ENCODE peak calls at places on chromosomes 7 and 10, in five cellular contexts. K is uterus; P is stimulated activated CD4-positive, alpha-beta T cell treated with anti-CD3 and anti-CD28 coated beads, Interleukin-12 subunit alpha, Interleukin-12 subunit beta, amount 100 ng/mL, for 48 hours; U is heart right ventricle; E is COR-L47. W is an unnamed sample.
A peak's percentile ranks its signal among the peaks of the same experiment; 100 is the strongest.

GRCh38 chr7:157426463-157427301 is 89.9 kb downstream of the DNAJB6 start:
- DNase-seq in K (no peak), P (no peak), U (no peak), E (no peak), W (no peak)

GRCh38 chr7:27160546-27161213 is 4.2 kb upstream of the HOXA7 start:
- DNase-seq in K (peak; percentile 88), P (peak; percentile 81), U (peak; percentile 78), E (peak; percentile 88), W (peak; percentile 91)

GRCh38 chr10:74548676-74549075 is 277.7 kb upstream of the KAT6B start:
- DNase-seq in K (no peak), P (no peak), U (no peak), E (no peak), W (no peak)

GRCh38 chr7:135801877-135802276 is 53.3 kb upstream of the FAM180A start:
- DNase-seq in K (no peak), P (no peak), U (no peak), E (peak; percentile 91), W (no peak)

GRCh38 chr10:113007343-113007771 is 57.3 kb downstream of the TCF7L2 start:
- DNase-seq in K (no peak), P (no peak), U (no peak), E (no peak), W (no peak)

GRCh38 chr10:124226271-124226911 is 133.0 kb upstream of the CHST15 start:
- DNase-seq in K (no peak), P (no peak), U (no peak), E (no peak), W (no peak)

GRCh38 chr7:140653319-140654108 is 12.9 kb upstream of the DENND2A start:
- DNase-seq in K (peak; percentile 74), P (no peak), U (peak; percentile 76), E (peak; percentile 78), W (no peak)

GRCh38 chr10:6173203-6173602 is 29.5 kb upstream of the PFKFB3 start:
- DNase-seq in K (no peak), P (peak; percentile 45), U (no peak), E (no peak), W (no peak)

GRCh38 chr7:33243319-33243881 is 114.0 kb downstream of the BBS9 start:
- DNase-seq in K (no peak), P (no peak), U (peak; percentile 5), E (peak; percentile 1), W (no peak)

GRCh38 chr7:94298943-94299342 is 95.8 kb upstream of the COL1A2 start:
- DNase-seq in K (no peak), P (no peak), U (no peak), E (no peak), W (no peak)

GRCh38 chr10:91197044-91197651 is 23.3 kb upstream of the PCGF5 start:
- DNase-seq in K (no peak), P (no peak), U (no peak), E (no peak), W (no peak)

GRCh38 chr7:137895301-137896201 is 48.8 kb upstream of the DGKI start:
- DNase-seq in K (no peak), P (no peak), U (no peak), E (no peak), W (no peak)

GRCh38 chr10:70410608-70411007 is 6.7 kb downstream of the EIF4EBP2 start:
- DNase-seq in K (no peak), P (no peak), U (no peak), E (no peak), W (no peak)

GRCh38 chr10:65891073-65891981 is 1034.5 kb upstream of the LRRTM3 start:
- DNase-seq in K (no peak), P (no peak), U (no peak), E (peak; percentile 1), W (no peak)

GRCh38 chr10:69047111-69047837 is 40.6 kb upstream of the SRGN start:
- DNase-seq in K (no peak), P (no peak), U (no peak), E (no peak), W (no peak)

W was measured in GM19239.